ENCODE peak calls at places on chromosomes 1 and 21, in four cellular contexts. One of them, this sample, is unnamed.

GRCh38 chr21:41258617-41259016 is 58.0 kb upstream of the FAM3B start:
- DNase-seq in transverse colon: no peak
- DNase-seq in GM23248: no peak
- DNase-seq in skeletal muscle cell: no peak
- DNase-seq in this sample: peak

GRCh38 chr1:118933051-118933781 is 54.9 kb downstream of the TBX15 start:
- DNase-seq in transverse colon: no peak
- DNase-seq in GM23248: no peak
- DNase-seq in skeletal muscle cell: no peak
- DNase-seq in this sample: no peak

GRCh38 chr1:22208265-22208972 is 65.5 kb upstream of the WNT4 start:
- DNase-seq in transverse colon: no peak
- DNase-seq in GM23248: no peak
- DNase-seq in skeletal muscle cell: no peak
- DNase-seq in this sample: no peak

GRCh38 chr1:1347663-1348419 is 1.4 kb downstream of the DVL1 start:
- DNase-seq in transverse colon: peak
- DNase-seq in GM23248: peak
- DNase-seq in skeletal muscle cell: no peak
- DNase-seq in this sample: peak

GRCh38 chr1:202056644-202057334 is 46.4 kb downstream of the ELF3 start:
- DNase-seq in transverse colon: peak
- DNase-seq in GM23248: no peak
- DNase-seq in skeletal muscle cell: no peak
- DNase-seq in this sample: peak

GRCh38 chr1:28036431-28036830 is 52.0 kb downstream of the EYA3 start:
- DNase-seq in transverse colon: no peak
- DNase-seq in GM23248: no peak
- DNase-seq in skeletal muscle cell: no peak
- DNase-seq in this sample: peak

GRCh38 chr1:210853276-210853675 is 280.7 kb downstream of the KCNH1 start:
- DNase-seq in transverse colon: no peak
- DNase-seq in GM23248: no peak
- DNase-seq in skeletal muscle cell: no peak
- DNase-seq in this sample: no peak

GRCh38 chr1:204841798-204842197 is 28.9 kb upstream of the NFASC start:
- DNase-seq in transverse colon: no peak
- DNase-seq in GM23248: no peak
- DNase-seq in skeletal muscle cell: no peak
- DNase-seq in this sample: no peak

GRCh38 chr1:235101558-235102258 is 26.9 kb downstream of the TOMM20 start:
- DNase-seq in transverse colon: no peak
- DNase-seq in GM23248: peak
- DNase-seq in skeletal muscle cell: no peak
- DNase-seq in this sample: no peak

GRCh38 chr1:222697858-222698257 is 14.4 kb downstream of the AIDA start:
- DNase-seq in transverse colon: no peak
- DNase-seq in GM23248: peak
- DNase-seq in skeletal muscle cell: no peak
- DNase-seq in this sample: no peak

GRCh38 chr1:222167111-222167510 is 380.8 kb downstream of the HHIPL2 start:
- DNase-seq in transverse colon: peak
- DNase-seq in GM23248: peak
- DNase-seq in skeletal muscle cell: peak
- DNase-seq in this sample: peak

GRCh38 chr1:245404527-245404926 is 249.7 kb downstream of the KIF26B start:
- DNase-seq in transverse colon: no peak
- DNase-seq in GM23248: no peak
- DNase-seq in skeletal muscle cell: no peak
- DNase-seq in this sample: no peak

GRCh38 chr1:233304489-233305102 is 9.1 kb upstream of the PCNX2 start:
- DNase-seq in transverse colon: no peak
- DNase-seq in GM23248: peak
- DNase-seq in skeletal muscle cell: no peak
- DNase-seq in this sample: peak

GRCh38 chr1:27179373-27179772 is 24.4 kb upstream of the SLC9A1 start:
- DNase-seq in transverse colon: no peak
- DNase-seq in GM23248: peak
- DNase-seq in skeletal muscle cell: no peak
- DNase-seq in this sample: no peak

GRCh38 chr1:210500831-210501230 is 172.1 kb downstream of the HHAT start:
- DNase-seq in transverse colon: no peak
- DNase-seq in GM23248: no peak
- DNase-seq in skeletal muscle cell: no peak
- DNase-seq in this sample: no peak

GRCh38 chr1:233367057-233367759 is 39.7 kb downstream of the MAP3K21 start:
- DNase-seq in transverse colon: no peak
- DNase-seq in GM23248: no peak
- DNase-seq in skeletal muscle cell: no peak
- DNase-seq in this sample: no peak

GRCh38 chr21:31898898-31899630 is 26.2 kb downstream of the HUNK start:
- DNase-seq in transverse colon: no peak
- DNase-seq in GM23248: no peak
- DNase-seq in skeletal muscle cell: no peak
- DNase-seq in this sample: peak

GRCh38 chr1:33864460-33865389 is 846 bp downstream of the HMGB4 start:
- DNase-seq in transverse colon: no peak
- DNase-seq in GM23248: no peak
- DNase-seq in skeletal muscle cell: no peak
- DNase-seq in this sample: no peak

GRCh38 chr1:54545916-54546635 is 2.0 kb upstream of the ACOT11 start:
- DNase-seq in transverse colon: no peak
- DNase-seq in GM23248: no peak
- DNase-seq in skeletal muscle cell: no peak
- DNase-seq in this sample: no peak

GRCh38 chr1:166905136-166905535 is 29.1 kb upstream of the TADA1 start:
- DNase-seq in transverse colon: no peak
- DNase-seq in GM23248: peak
- DNase-seq in skeletal muscle cell: no peak
- DNase-seq in this sample: no peak

GRCh38 chr1:31866450-31866801 is 50.6 kb upstream of the SPOCD1 start:
- DNase-seq in transverse colon: no peak
- DNase-seq in GM23248: no peak
- DNase-seq in skeletal muscle cell: no peak
- DNase-seq in this sample: no peak

GRCh38 chr1:152461544-152461943 is 47.5 kb upstream of the CRNN start:
- DNase-seq in transverse colon: peak
- DNase-seq in GM23248: peak
- DNase-seq in skeletal muscle cell: peak
- DNase-seq in this sample: peak

GRCh38 chr1:68321084-68321685 is 88.9 kb upstream of the WLS start:
- DNase-seq in transverse colon: peak
- DNase-seq in GM23248: peak
- DNase-seq in skeletal muscle cell: no peak
- DNase-seq in this sample: peak

GRCh38 chr1:161486806-161487482 is 18.3 kb upstream of the FCGR2A start:
- DNase-seq in transverse colon: peak
- DNase-seq in GM23248: peak
- DNase-seq in skeletal muscle cell: no peak
- DNase-seq in this sample: peak

DNA sequence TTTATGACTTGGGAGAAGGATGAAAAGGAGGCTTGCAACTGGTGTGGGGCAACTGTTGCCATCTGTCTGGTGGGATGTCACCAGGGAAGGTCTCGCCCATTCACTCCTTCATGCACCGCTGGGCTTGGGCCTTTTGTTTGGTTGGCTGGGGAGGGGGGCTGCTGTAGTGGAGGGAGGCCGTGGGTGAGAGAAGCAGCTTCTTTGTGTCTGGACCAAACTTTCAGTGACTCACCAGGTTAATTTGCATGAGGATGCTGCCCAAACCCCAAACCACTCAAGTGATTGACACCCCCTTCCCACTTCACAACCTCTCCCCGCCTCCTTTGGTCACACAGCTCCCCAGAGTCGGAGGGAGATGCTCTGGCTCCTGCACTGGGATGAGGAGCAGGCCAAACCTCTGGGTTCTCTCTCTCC is 19.7 kb downstream of the BTG2 start:
- DNase-seq in transverse colon: peak
- DNase-seq in GM23248: no peak
- DNase-seq in skeletal muscle cell: no peak
- DNase-seq in this sample: no peak
- H3K4me3 ChIP-seq in transverse colon: no peak
- H3K4me3 ChIP-seq in GM23248: no peak
- H3K4me3 ChIP-seq in skeletal muscle cell: no peak
- H3K4me3 ChIP-seq in this sample: no peak

DNA sequence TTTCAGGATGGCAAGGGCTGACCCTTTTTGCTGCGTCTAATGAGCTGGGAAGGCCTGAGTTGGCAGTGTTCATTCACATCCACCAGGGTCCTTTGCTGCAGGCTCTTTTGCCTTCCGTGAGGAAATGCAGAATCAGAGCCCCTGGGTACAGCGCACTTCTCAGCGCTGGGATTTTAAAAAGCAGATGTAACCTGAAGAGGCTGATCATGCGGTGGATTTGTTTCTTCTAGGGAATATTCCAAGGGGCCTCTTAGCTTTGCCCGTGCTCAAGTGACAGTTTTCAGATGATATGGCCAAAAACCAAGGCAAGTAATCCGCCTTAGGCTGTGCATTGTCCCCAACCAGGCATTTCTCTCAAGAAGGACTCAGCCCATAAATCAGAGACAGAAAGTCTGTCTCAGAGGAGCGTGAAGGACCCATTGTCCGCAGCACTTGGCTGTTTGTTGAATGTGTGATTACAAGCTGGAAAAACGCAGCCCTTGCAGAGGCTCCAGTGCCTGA is 237.6 kb downstream of the PTPRC start:
- DNase-seq in transverse colon: no peak
- DNase-seq in GM23248: no peak
- DNase-seq in skeletal muscle cell: no peak
- DNase-seq in this sample: no peak
- H3K4me3 ChIP-seq in transverse colon: no peak
- H3K4me3 ChIP-seq in GM23248: no peak
- H3K4me3 ChIP-seq in skeletal muscle cell: no peak
- H3K4me3 ChIP-seq in this sample: no peak

GRCh38 chr1:153789478-153790148 is 14.4 kb downstream of the SLC27A3 start:
- DNase-seq in transverse colon: no peak
- DNase-seq in GM23248: peak
- DNase-seq in skeletal muscle cell: no peak
- DNase-seq in this sample: no peak
- H3K4me3 ChIP-seq in transverse colon: peak
- H3K4me3 ChIP-seq in GM23248: peak
- H3K4me3 ChIP-seq in skeletal muscle cell: no peak
- H3K4me3 ChIP-seq in this sample: no peak

DNA sequence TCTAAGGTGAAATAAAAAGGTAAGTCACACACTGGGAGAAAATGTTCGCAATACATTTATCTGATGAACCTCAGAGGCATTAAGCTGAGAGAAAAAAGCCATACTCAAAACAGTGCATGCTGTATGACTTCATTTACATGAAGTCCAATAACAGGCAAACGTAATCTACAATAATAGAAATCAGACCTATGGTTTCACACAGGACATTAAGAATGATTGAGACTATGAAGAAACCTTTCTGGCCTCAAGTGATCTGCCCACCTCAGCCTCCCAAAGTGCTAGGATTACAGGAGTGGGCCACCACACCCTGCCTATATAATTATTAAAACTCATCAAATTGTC is 42.3 kb downstream of the FAF1 start:
- DNase-seq in transverse colon: no peak
- DNase-seq in GM23248: no peak
- DNase-seq in skeletal muscle cell: no peak
- DNase-seq in this sample: no peak
- H3K4me3 ChIP-seq in transverse colon: no peak
- H3K4me3 ChIP-seq in GM23248: no peak
- H3K4me3 ChIP-seq in skeletal muscle cell: no peak
- H3K4me3 ChIP-seq in this sample: no peak

GRCh38 chr1:37824001-37824400 is 16.0 kb upstream of the YRDC start:
- DNase-seq in transverse colon: no peak
- DNase-seq in GM23248: no peak
- DNase-seq in skeletal muscle cell: no peak
- DNase-seq in this sample: no peak

GRCh38 chr1:37825508-37825907 is 17.5 kb upstream of the YRDC start:
- DNase-seq in transverse colon: no peak
- DNase-seq in GM23248: no peak
- DNase-seq in skeletal muscle cell: no peak
- DNase-seq in this sample: no peak

GRCh38 chr1:37817481-37817880 is 9.5 kb upstream of the YRDC start:
- DNase-seq in transverse colon: no peak
- DNase-seq in GM23248: no peak
- DNase-seq in skeletal muscle cell: no peak
- DNase-seq in this sample: no peak

GRCh38 chr1:37828410-37829074 is 20.5 kb upstream of the YRDC start:
- DNase-seq in transverse colon: peak
- DNase-seq in GM23248: no peak
- DNase-seq in skeletal muscle cell: no peak
- DNase-seq in this sample: peak

GRCh38 chr1:37822942-37823865 is 15.2 kb upstream of the YRDC start:
- DNase-seq in transverse colon: no peak
- DNase-seq in GM23248: peak
- DNase-seq in skeletal muscle cell: no peak
- DNase-seq in this sample: no peak
- H3K4me3 ChIP-seq in transverse colon: no peak
- H3K4me3 ChIP-seq in GM23248: no peak
- H3K4me3 ChIP-seq in skeletal muscle cell: no peak
- H3K4me3 ChIP-seq in this sample: no peak

GRCh38 chr1:227316456-227316855 is 1.8 kb downstream of the CDC42BPA start:
- DNase-seq in transverse colon: no peak
- DNase-seq in GM23248: no peak
- DNase-seq in skeletal muscle cell: no peak
- DNase-seq in this sample: peak

GRCh38 chr1:227316941-227317540 is 1.3 kb downstream of the CDC42BPA start:
- DNase-seq in transverse colon: no peak
- DNase-seq in GM23248: peak
- DNase-seq in skeletal muscle cell: no peak
- DNase-seq in this sample: no peak

GRCh38 chr1:227318003-227318851 is at the start of gene CDC42BPA:
- DNase-seq in transverse colon: peak
- DNase-seq in GM23248: peak
- DNase-seq in skeletal muscle cell: peak
- DNase-seq in this sample: peak

GRCh38 chr1:227318852-227319607 is 738 bp upstream of the CDC42BPA start:
- DNase-seq in transverse colon: peak
- DNase-seq in GM23248: peak
- DNase-seq in skeletal muscle cell: no peak
- DNase-seq in this sample: peak

DNA sequence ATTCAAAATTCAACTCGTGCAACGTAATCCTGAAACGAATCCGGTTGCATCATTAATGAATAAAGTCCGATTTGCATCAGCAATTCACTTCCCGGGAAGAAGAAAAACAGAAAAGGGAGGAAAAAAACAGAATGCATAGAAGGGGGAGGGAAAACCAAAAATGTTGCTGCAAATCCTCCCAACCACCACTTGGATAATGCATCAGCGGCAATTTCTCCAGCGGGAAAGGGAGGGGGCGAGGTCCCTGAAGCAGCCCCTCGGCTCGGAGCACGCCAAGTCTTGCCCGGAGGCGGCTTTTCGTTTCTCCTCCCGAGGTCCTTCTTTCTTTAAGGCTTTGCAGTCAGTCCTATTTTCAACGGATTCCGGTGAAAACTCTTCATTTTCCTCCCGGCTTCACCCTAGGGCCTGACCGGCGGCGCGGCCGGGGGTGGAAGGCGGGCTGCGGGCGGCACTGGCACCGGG is 720 bp downstream of the CDC42BPA start:
- DNase-seq in transverse colon: peak
- DNase-seq in GM23248: peak
- DNase-seq in skeletal muscle cell: no peak
- DNase-seq in this sample: peak
- H3K4me3 ChIP-seq in transverse colon: peak
- H3K4me3 ChIP-seq in GM23248: peak
- H3K4me3 ChIP-seq in skeletal muscle cell: peak
- H3K4me3 ChIP-seq in this sample: peak

This sample was measured in small intestine.